ENCODE peak calls at places on chromosomes 11 and 22, in ten cellular contexts. V is retinal pigment epithelial cell; M is fibroblast of the conjunctiva; D is Daoy; P is stimulated activated CD4-positive, alpha-beta T cell treated with anti-CD3 and anti-CD28 coated beads, TNF-alpha, amount 100 ng/mL, for 4 hours; O is right cardiac atrium; Q is NCI-H1092 treated with DMSO at 0.1 percent for 48 hours; R is glutamatergic neuron; L is H54; F is WTC11. I is an unnamed sample.

GRCh38 chr22:35656284-35656752 is 8.1 kb downstream of the APOL6 start:
- DNase-seq in F (no peak), M (no peak), P (no peak), L (no peak), O (no peak), R (no peak), D (no peak), Q (no peak), V (no peak), I (no peak)

GRCh38 chr22:41524809-41525449 is 19.3 kb downstream of the POLR3H start:
- DNase-seq in M (no peak), R (no peak), L (no peak), F (peak), O (peak), V (no peak), D (no peak), Q (no peak), P (peak), I (no peak)

GRCh38 chr11:74838188-74838587 is 89.5 kb downstream of the RNF169 start:
- DNase-seq in L (no peak), P (no peak), Q (no peak), V (no peak), D (no peak), M (no peak), O (no peak), R (no peak), F (no peak), I (no peak)

GRCh38 chr11:126414615-126415014 is 59.1 kb downstream of the ST3GAL4 start:
- DNase-seq in O (peak), P (no peak), F (no peak), V (no peak), D (no peak), L (no peak), Q (no peak), R (no peak), M (no peak), I (peak)

GRCh38 chr11:81987829-81988472 is 745.7 kb downstream of the FAM181B start:
- DNase-seq in R (no peak), D (no peak), L (no peak), O (peak), V (peak), F (no peak), Q (no peak), P (no peak), M (peak), I (peak)

GRCh38 chr11:35105319-35106063 is 33.5 kb upstream of the CD44 start:
- DNase-seq in F (no peak), V (no peak), L (no peak), Q (no peak), O (peak), P (no peak), M (peak), R (no peak), D (no peak), I (peak)

GRCh38 chr22:24875862-24876506 is 70.0 kb downstream of the SGSM1 start:
- DNase-seq in O (no peak), P (no peak), M (no peak), L (no peak), D (peak), F (peak), V (no peak), Q (no peak), R (no peak), I (peak)

GRCh38 chr22:40236131-40236665 is 58.5 kb downstream of the TNRC6B start:
- DNase-seq in F (no peak), M (no peak), Q (no peak), D (no peak), L (no peak), V (no peak), O (no peak), P (no peak), R (no peak), I (no peak)

GRCh38 chr11:119474682-119475596 is 52.0 kb upstream of the THY1 start:
- DNase-seq in M (peak), P (peak), D (peak), L (peak), F (peak), O (peak), V (no peak), R (peak), Q (peak), I (peak)

GRCh38 chr11:37755526-37755925 is 1157.5 kb upstream of the RAG2 start:
- DNase-seq in Q (no peak), V (no peak), D (no peak), R (no peak), P (no peak), M (no peak), L (no peak), O (no peak), F (no peak), I (no peak)

GRCh38 chr11:579830-580601 is 3.7 kb downstream of the PHRF1 start:
- DNase-seq in D (no peak), R (no peak), Q (no peak), V (no peak), F (no peak), L (no peak), P (no peak), M (no peak), O (peak), I (peak)

GRCh38 chr22:29394931-29395581 is 6.7 kb upstream of the AP1B1 start:
- DNase-seq in Q (peak), L (peak), O (peak), R (peak), D (peak), P (peak), M (peak), F (peak), V (peak), I (peak)

GRCh38 chr11:66081505-66081904 is 11.4 kb downstream of the PACS1 start:
- DNase-seq in V (no peak), D (peak), F (no peak), O (peak), P (no peak), R (no peak), Q (no peak), L (no peak), M (no peak), I (peak)

GRCh38 chr11:102950622-102951081 is 4.9 kb downstream of the MMP13 start:
- DNase-seq in Q (no peak), O (peak), R (no peak), F (no peak), D (no peak), M (no peak), V (no peak), P (no peak), L (no peak), I (peak)

GRCh38 chr22:50455201-50455600 is 19.6 kb downstream of the SBF1 start:
- DNase-seq in R (no peak), O (no peak), Q (no peak), V (no peak), F (no peak), D (no peak), M (no peak), L (no peak), P (no peak), I (no peak)

GRCh38 chr11:103978588-103979580 is 57.6 kb upstream of the DDI1 start:
- DNase-seq in F (no peak), R (no peak), D (no peak), Q (no peak), M (no peak), O (no peak), L (no peak), P (no peak), V (no peak), I (no peak)

GRCh38 chr11:66891849-66892660 is 35.2 kb downstream of the LRFN4 start:
- DNase-seq in F (no peak), L (peak), M (peak), Q (no peak), D (peak), P (no peak), V (peak), R (no peak), O (no peak), I (peak)

GRCh38 chr11:27183672-27184457 is 143.2 kb downstream of the BBOX1 start:
- DNase-seq in Q (peak), L (no peak), V (no peak), R (peak), O (peak), P (no peak), F (peak), M (peak), D (peak), I (peak)

GRCh38 chr11:112113539-112114457 is 27.1 kb downstream of the SDHD start:
- DNase-seq in F (no peak), Q (peak), D (peak), P (no peak), O (no peak), M (peak), L (no peak), V (peak), R (no peak), I (peak)

GRCh38 chr22:30444632-30445437 is 19.3 kb downstream of the MTFP1 start:
- DNase-seq in O (no peak), L (no peak), F (peak), D (peak), M (no peak), V (no peak), R (peak), Q (peak), P (no peak), I (peak)

GRCh38 chr11:70145841-70146240 is 57.3 kb upstream of the FADD start:
- DNase-seq in L (no peak), D (no peak), M (no peak), Q (no peak), O (no peak), V (no peak), F (no peak), R (no peak), P (no peak), I (no peak)

GRCh38 chr11:33445761-33446161 is 188.6 kb downstream of the HIPK3 start:
- DNase-seq in V (peak), L (no peak), R (no peak), Q (no peak), O (no peak), P (no peak), M (no peak), D (peak), F (no peak), I (peak)

GRCh38 chr22:28231423-28231822 is 312.4 kb upstream of the PITPNB start:
- DNase-seq in L (no peak), P (no peak), F (no peak), D (no peak), R (no peak), V (no peak), Q (no peak), M (no peak), O (no peak), I (peak)

GRCh38 chr22:43263645-43264514 is 76.9 kb upstream of the TTLL12 start:
- DNase-seq in P (peak), M (no peak), R (no peak), Q (peak), D (peak), L (no peak), V (peak), O (peak), F (no peak), I (peak)

GRCh38 chr11:69501891-69502860 is 20.7 kb downstream of the LINC01488 start:
- DNase-seq in M (no peak), P (no peak), O (peak), Q (peak), L (no peak), F (no peak), R (no peak), V (no peak), D (no peak), I (no peak)

GRCh38 chr11:64060263-64060860 is 24.6 kb downstream of the FLRT1 start:
- DNase-seq in R (no peak), P (no peak), M (no peak), F (peak), Q (no peak), V (no peak), O (no peak), L (no peak), D (no peak), I (no peak)

GRCh38 chr11:69353696-69354544 is 60.0 kb downstream of the MYEOV start:
- DNase-seq in Q (no peak), F (no peak), P (no peak), O (no peak), V (no peak), R (peak), M (no peak), L (no peak), D (peak), I (no peak)

GRCh38 chr22:24947881-24948280 is 1.4 kb upstream of the LHFPL7 start:
- DNase-seq in R (no peak), Q (peak), O (no peak), V (no peak), D (no peak), P (no peak), M (no peak), F (no peak), L (no peak), I (no peak)

GRCh38 chr11:12269446-12270214 is 107.7 kb upstream of the PARVA start:
- DNase-seq in P (no peak), L (no peak), F (no peak), D (no peak), R (no peak), Q (no peak), V (no peak), M (no peak), O (no peak), I (no peak)

GRCh38 chr22:26918236-26918635 is 260.8 kb downstream of the MIAT start:
- DNase-seq in L (no peak), D (peak), V (no peak), O (no peak), F (no peak), M (no peak), Q (no peak), P (no peak), R (no peak), I (no peak)

GRCh38 chr11:45671246-45672171 is 6.1 kb upstream of the CHST1 start:
- DNase-seq in P (no peak), L (no peak), V (no peak), M (no peak), R (no peak), Q (no peak), F (no peak), D (no peak), O (no peak), I (no peak)

GRCh38 chr11:12110714-12111481 is 508 bp downstream of the MICAL2 start:
- DNase-seq in D (peak), F (peak), P (peak), Q (peak), O (peak), V (no peak), L (no peak), M (no peak), R (peak), I (peak)

GRCh38 chr11:123129920-123130319 is 65.1 kb downstream of the CLMP start:
- DNase-seq in O (no peak), P (no peak), V (no peak), Q (no peak), L (no peak), R (no peak), D (peak), M (no peak), F (no peak), I (peak)

GRCh38 chr11:119493712-119494111 is 70.7 kb upstream of the THY1 start:
- DNase-seq in V (no peak), R (no peak), P (no peak), O (no peak), F (peak), Q (no peak), L (no peak), D (peak), M (no peak), I (peak)

GRCh38 chr11:4076774-4077173 is 17.8 kb upstream of the RRM1 start:
- DNase-seq in L (no peak), R (no peak), F (no peak), O (no peak), Q (no peak), D (no peak), V (no peak), M (no peak), P (no peak), I (no peak)

GRCh38 chr11:75317446-75318122 is 33.9 kb downstream of the ARRB1 start:
- DNase-seq in Q (no peak), M (no peak), R (no peak), D (no peak), O (peak), L (no peak), P (no peak), F (no peak), V (no peak), I (no peak)

GRCh38 chr11:10650166-10650565 is 43.4 kb downstream of the IRAG1 start:
- DNase-seq in D (no peak), V (no peak), L (no peak), O (no peak), P (no peak), R (no peak), Q (no peak), M (no peak), F (no peak), I (no peak)

GRCh38 chr22:20084547-20085413 is 4.7 kb downstream of the DGCR8 start:
- DNase-seq in Q (no peak), D (no peak), P (no peak), M (no peak), F (peak), O (no peak), V (no peak), R (peak), L (no peak), I (peak)

GRCh38 chr11:79708319-79708928 is 267.6 kb upstream of the TENM4 start:
- DNase-seq in R (no peak), D (peak), M (no peak), V (peak), L (peak), F (peak), Q (peak), O (no peak), P (no peak), I (peak)